ENCODE peak calls at places on chromosomes 7 and 10, in eight cellular contexts. M, F, U, Y, W, Q, J and P are unnamed samples.
A peak's percentile ranks its signal among the peaks of the same experiment; 100 is the strongest.

GRCh38 chr7:74479961-74480829 is 26.5 kb downstream of the GTF2IRD1 start:
- DNase-seq in Q (no peak), Y (no peak), M (no peak), W (peak; percentile 82), U (no peak), J (no peak), F (peak; percentile 70), P (no peak)

GRCh38 chr7:150728609-150729008 is 8.6 kb upstream of the GIMAP5 start:
- DNase-seq in Y (no peak), W (no peak), F (no peak), U (no peak), M (no peak), Q (no peak), J (no peak), P (no peak)

GRCh38 chr10:131625041-131625440 is 275.8 kb upstream of the PPP2R2D start:
- DNase-seq in Y (no peak), W (no peak), J (no peak), U (no peak), F (no peak), M (no peak), Q (no peak), P (no peak)

GRCh38 chr10:131115801-131116200 is 195.7 kb downstream of the TCERG1L start:
- DNase-seq in U (no peak), W (no peak), F (no peak), M (no peak), J (no peak), Q (no peak), Y (no peak), P (no peak)

GRCh38 chr10:103842605-103843004 is 12.8 kb downstream of the SH3PXD2A start:
- DNase-seq in M (no peak), W (no peak), Y (no peak), Q (no peak), F (no peak), J (no peak), U (no peak), P (no peak)

GRCh38 chr7:66517212-66517909 is 111.3 kb upstream of the KCTD7 start:
- DNase-seq in F (no peak), J (no peak), W (no peak), Y (no peak), Q (no peak), U (no peak), M (no peak), P (no peak)

GRCh38 chr10:5775705-5776104 is 37.5 kb downstream of the GDI2 start:
- DNase-seq in M (peak; percentile 90), W (no peak), Y (peak; percentile 37), F (no peak), J (peak; percentile 67), U (no peak), Q (peak; percentile 83), P (no peak)

GRCh38 chr7:86932038-86932512 is 127.4 kb downstream of the ELAPOR2 start:
- DNase-seq in Q (no peak), J (no peak), W (peak; percentile 77), Y (no peak), U (no peak), F (no peak), M (no peak), P (no peak)

GRCh38 chr10:104435822-104436221 is 82.2 kb downstream of the CFAP58 start:
- DNase-seq in M (no peak), F (no peak), J (no peak), W (no peak), Y (no peak), Q (no peak), U (no peak), P (no peak)

GRCh38 chr10:46283945-46284285 is 2.9 kb upstream of the ANTXRL start:
- DNase-seq in W (no peak), F (peak; percentile 8), U (no peak), J (no peak), Y (no peak), Q (no peak), M (no peak), P (no peak)

GRCh38 chr10:127921075-127921750 is 14.3 kb downstream of the PTPRE start:
- DNase-seq in Y (no peak), J (no peak), U (no peak), W (no peak), F (no peak), M (no peak), Q (no peak), P (no peak)

GRCh38 chr7:84022009-84022408 is 172.6 kb downstream of the SEMA3A start:
- DNase-seq in J (no peak), Y (no peak), M (no peak), U (no peak), F (no peak), Q (no peak), W (no peak), P (no peak)